ENCODE peak calls at places on chromosomes 7 and 10, in four cellular contexts. U, I, Q and F are unnamed samples.

GRCh38 chr10:57593983-57594573 is 673.6 kb downstream of the IPMK start:
- DNase-seq in I (no peak), Q (no peak), U (no peak), F (no peak)

GRCh38 chr10:97445357-97445721 is 467 bp downstream of the EXOSC1 start:
- DNase-seq in I (no peak), Q (no peak), U (no peak), F (no peak)

GRCh38 chr10:77974396-77975074 is 48.0 kb upstream of the DLG5 start:
- DNase-seq in U (no peak), Q (no peak), I (peak; percentile 28), F (no peak)

GRCh38 chr7:149060161-149060560 is 30.4 kb downstream of the ZNF786 start:
- DNase-seq in I (peak; percentile 8), Q (no peak), U (no peak), F (no peak)

GRCh38 chr10:33193867-33194521 is 140.5 kb downstream of the NRP1 start:
- DNase-seq in Q (no peak), I (peak; percentile 52), U (no peak), F (no peak)

GRCh38 chr7:25454562-25455031 is 226.3 kb upstream of the NPVF start:
- DNase-seq in U (no peak), I (no peak), Q (no peak), F (no peak)

GRCh38 chr7:99734987-99735386 is at the start of gene CYP3A7:
- DNase-seq in U (no peak), Q (no peak), I (no peak), F (no peak)

GRCh38 chr10:47361293-47361692 is 13.1 kb downstream of the RBP3 start:
- DNase-seq in Q (no peak), I (no peak), U (no peak), F (no peak)

GRCh38 chr7:47690902-47691558 is 109.1 kb upstream of the TNS3 start:
- DNase-seq in Q (no peak), U (no peak), I (no peak), F (no peak)

GRCh38 chr7:134104166-134104565 is 23.0 kb upstream of the LRGUK start:
- DNase-seq in I (no peak), Q (no peak), U (no peak), F (no peak)

GRCh38 chr7:131945313-131945831 is 388.9 kb upstream of the PODXL start:
- DNase-seq in U (no peak), I (peak; percentile 12), Q (no peak), F (no peak)

GRCh38 chr7:147096629-147097028 is 980.0 kb downstream of the CNTNAP2 start:
- DNase-seq in Q (no peak), U (no peak), I (no peak), F (no peak)

GRCh38 chr10:110003524-110003885 is 4.3 kb upstream of the ADD3 start:
- DNase-seq in I (no peak), U (no peak), Q (no peak), F (no peak)

GRCh38 chr7:28761485-28761884 is 196.6 kb downstream of the TRIL start:
- DNase-seq in U (no peak), I (no peak), Q (no peak), F (no peak)

GRCh38 chr10:64733980-64734379 is 1212.8 kb downstream of the REEP3 start:
- DNase-seq in I (no peak), U (no peak), Q (no peak), F (no peak)

GRCh38 chr10:122362621-122363020 is 11.9 kb upstream of the PLEKHA1 start:
- DNase-seq in Q (no peak), U (no peak), I (peak; percentile 90), F (no peak)

GRCh38 chr7:74466196-74466813 is 12.6 kb downstream of the GTF2IRD1 start:
- DNase-seq in Q (no peak), U (no peak), I (no peak), F (no peak)

GRCh38 chr7:128343554-128344430 is at the start of gene RBM28:
- DNase-seq in I (peak; percentile 92), U (peak; percentile 91), Q (peak; percentile 91), F (peak; percentile 88)

GRCh38 chr10:114624422-114624821 is 33.7 kb downstream of the ABLIM1 start:
- DNase-seq in I (no peak), Q (no peak), U (no peak), F (no peak)

GRCh38 chr10:97278491-97278989 is 13.9 kb downstream of the ARHGAP19 start:
- DNase-seq in Q (no peak), I (peak; percentile 36), U (no peak), F (peak; percentile 53)

GRCh38 chr10:110141747-110142625 is 65.4 kb upstream of the MXI1 start:
- DNase-seq in Q (peak; percentile 73), U (no peak), I (no peak), F (no peak)

GRCh38 chr7:156430109-156430508 is 210.5 kb upstream of the RNF32 start:
- DNase-seq in Q (no peak), U (no peak), I (no peak), F (no peak)

GRCh38 chr7:71867626-71868025 is 544.5 kb downstream of the CALN1 start:
- DNase-seq in I (no peak), U (no peak), Q (no peak), F (no peak)

GRCh38 chr7:69967152-69967591 is 368.9 kb downstream of the AUTS2 start:
- DNase-seq in I (no peak), U (no peak), Q (no peak), F (no peak)

GRCh38 chr7:119944601-119944972 is 328.4 kb upstream of the KCND2 start:
- DNase-seq in Q (no peak), I (no peak), U (no peak), F (no peak)

GRCh38 chr10:101301111-101301731 is 52.7 kb upstream of the BTRC start:
- DNase-seq in Q (no peak), I (peak; percentile 64), U (no peak), F (no peak)

GRCh38 chr7:84194484-84195260 is at the start of gene SEMA3A:
- DNase-seq in U (peak; percentile 49), Q (no peak), I (peak; percentile 93), F (peak; percentile 22)

GRCh38 chr10:132931258-132931657 is 11.1 kb downstream of the CFAP46 start:
- DNase-seq in U (no peak), I (no peak), Q (peak; percentile 43), F (no peak)

GRCh38 chr10:33652870-33653269 is 318.4 kb upstream of the NRP1 start:
- DNase-seq in Q (no peak), U (no peak), I (no peak), F (no peak)

GRCh38 chr7:25839084-25839769 is 312.8 kb upstream of the NFE2L3 start:
- DNase-seq in Q (no peak), U (no peak), I (no peak), F (no peak)

GRCh38 chr7:79454325-79454960 is 976 bp upstream of the MAGI2 start:
- DNase-seq in U (no peak), Q (peak; percentile 68), I (no peak), F (no peak)

GRCh38 chr7:1368682-1369571 is 90.3 kb downstream of the MICALL2 start:
- DNase-seq in I (no peak), Q (no peak), U (no peak), F (no peak)

GRCh38 chr10:88896336-88897018 is 16.4 kb downstream of the STAMBPL1 start:
- DNase-seq in I (no peak), Q (no peak), U (no peak), F (no peak)

GRCh38 chr7:80151274-80151665 is 16.6 kb downstream of the GNAI1 start:
- DNase-seq in Q (no peak), U (no peak), I (peak; percentile 87), F (no peak)

GRCh38 chr7:142870575-142871259 is 14.8 kb downstream of the TRPV6 start:
- DNase-seq in Q (no peak), I (no peak), U (peak; percentile 46), F (no peak)

GRCh38 chr7:103592187-103592586 is 146.2 kb upstream of the SLC26A5 start:
- DNase-seq in U (no peak), I (no peak), Q (no peak), F (no peak)

GRCh38 chr10:69458426-69459100 is 7.3 kb downstream of the TSPAN15 start:
- DNase-seq in I (no peak), Q (peak; percentile 65), U (no peak), F (no peak)

GRCh38 chr7:44814956-44815355 is 18.5 kb downstream of the PPIA start:
- DNase-seq in U (no peak), I (no peak), Q (no peak), F (no peak)

GRCh38 chr10:62038609-62039190 is 137.2 kb downstream of the ARID5B start:
- DNase-seq in U (peak; percentile 79), Q (peak; percentile 80), I (peak; percentile 71), F (peak; percentile 81)

GRCh38 chr10:93568105-93568390 is 1.6 kb downstream of the FFAR4 start:
- DNase-seq in Q (no peak), U (no peak), I (no peak), F (no peak)
- H3K27me3 ChIP-seq in Q (peaks cover 37% of the 10 kb centered on the region), U (no peaks in the 10 kb centered on the region), I (peaks cover 30% of the 10 kb centered on the region), F (peaks cover 3% of the 10 kb centered on the region)

DNA sequence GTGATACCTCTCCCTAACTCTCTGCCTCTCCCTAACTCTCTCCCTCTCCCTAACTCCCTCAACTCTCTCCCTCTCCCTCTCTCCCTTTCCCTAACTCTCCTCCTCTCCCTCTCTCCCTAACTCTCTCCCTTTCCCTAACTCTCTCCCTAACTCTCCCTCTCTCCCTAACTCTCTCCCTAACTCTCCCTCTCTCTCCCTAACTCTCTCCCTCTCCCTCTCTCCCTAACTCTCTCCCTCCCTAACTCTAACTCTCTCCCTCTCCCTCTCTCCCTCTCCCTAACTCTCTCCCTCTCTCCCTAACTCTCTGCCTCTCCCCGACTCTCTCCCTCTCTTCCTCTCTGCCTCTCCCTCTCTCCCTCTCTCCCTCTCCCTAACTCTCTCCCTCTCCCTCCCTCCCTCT is 2.0 kb upstream of the PTPRN2 start:
- DNase-seq in Q (no peak), I (no peak), U (no peak), F (no peak)
- H3K27me3 ChIP-seq in Q (peaks cover 29% of the 10 kb centered on the region), I (peaks cover 10% of the 10 kb centered on the region), U (peaks cover 19% of the 10 kb centered on the region), F (peaks cover 16% of the 10 kb centered on the region)

GRCh38 chr10:75211007-75211735 is 575 bp downstream of the VDAC2 start:
- DNase-seq in U (no peak), I (peak; percentile 66), Q (no peak), F (peak; percentile 27)
- H3K27me3 ChIP-seq in U (no peaks in the 10 kb centered on the region), I (no peaks in the 10 kb centered on the region), Q (no peaks in the 10 kb centered on the region), F (no peaks in the 10 kb centered on the region)

GRCh38 chr10:4197676-4198075 is 412.7 kb upstream of the KLF6 start:
- DNase-seq in U (no peak), Q (no peak), I (no peak), F (no peak)
- H3K27me3 ChIP-seq in U (no peaks in the 10 kb centered on the region), Q (no peaks in the 10 kb centered on the region), I (no peaks in the 10 kb centered on the region), F (no peaks in the 10 kb centered on the region)

DNA sequence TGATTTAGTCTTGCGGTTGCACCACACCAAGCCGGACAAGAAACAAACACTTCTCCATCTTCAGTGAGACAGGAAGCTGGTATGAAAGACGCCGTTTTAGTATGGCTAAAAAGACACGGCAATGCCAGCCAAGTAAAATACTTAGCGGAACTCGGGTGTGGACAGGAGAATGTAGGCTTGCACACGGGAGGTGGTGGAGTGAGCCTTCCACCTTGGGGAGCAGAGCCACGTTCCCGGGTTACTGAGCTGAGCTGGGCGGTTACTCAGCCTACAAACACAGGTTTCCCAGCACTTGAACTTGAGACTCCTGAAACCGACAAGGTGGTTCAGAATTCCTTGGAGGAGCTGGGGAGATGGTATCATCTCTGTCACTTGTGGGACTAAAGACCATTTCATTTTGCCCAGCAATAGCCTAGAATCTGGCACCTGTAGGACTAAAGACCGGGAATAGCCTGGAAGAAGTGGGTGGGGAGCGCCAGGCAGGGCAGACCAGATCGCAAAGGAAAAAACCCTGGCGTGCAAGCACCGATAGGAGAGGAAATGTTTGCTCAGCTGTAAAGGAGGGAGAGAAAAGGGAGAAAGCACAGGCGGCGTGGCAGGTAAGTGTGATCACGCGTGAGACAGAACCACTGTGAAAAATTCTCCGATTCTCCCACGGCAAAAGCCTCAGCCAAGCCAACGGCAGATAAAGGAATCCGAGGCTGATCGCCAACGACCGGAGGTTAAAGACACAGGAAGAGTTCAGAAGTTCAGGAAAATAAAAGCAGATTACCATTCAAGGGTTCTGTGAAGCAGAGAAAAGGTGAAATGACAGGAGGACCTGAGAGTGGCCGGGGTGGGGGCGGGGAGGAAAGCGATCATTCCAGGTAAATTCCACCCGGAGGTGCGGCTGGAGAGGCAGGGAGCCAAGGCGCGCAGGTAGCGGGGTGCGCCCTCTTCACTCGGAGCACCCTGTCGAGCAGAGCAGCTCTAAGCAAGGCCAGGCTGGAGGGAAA is 35.0 kb upstream of the SEPHS1 start:
- DNase-seq in I (peak; percentile 35), U (no peak), Q (peak; percentile 91), F (no peak)
- H3K27me3 ChIP-seq in I (no peaks in the 10 kb centered on the region), U (peaks cover 4% of the 10 kb centered on the region), Q (peaks cover 5% of the 10 kb centered on the region), F (peaks cover 13% of the 10 kb centered on the region)